ENCODE peak calls at places on chromosomes 1 and 21, in five cellular contexts. F is A549, S is GM12878, X is K562, Z is HepG2. T is an unnamed sample.

GRCh38 chr1:227793079-227793947 is 22.2 kb upstream of the PRSS38 start:
- DNase-seq in F (no peak), S (no peak), X (peak; percentile 6), Z (no peak), T (no peak)

GRCh38 chr1:111062081-111062480 is 77.8 kb downstream of the DRAM2 start:
- DNase-seq in F (no peak), S (no peak), X (no peak), Z (no peak), T (no peak)

GRCh38 chr1:150551049-150551783 is 2.0 kb downstream of the ADAMTSL4 start:
- DNase-seq in F (no peak), S (no peak), X (no peak), Z (no peak), T (no peak)

GRCh38 chr1:193434319-193434718 is 247.9 kb upstream of the B3GALT2 start:
- DNase-seq in F (no peak), S (no peak), X (no peak), Z (no peak), T (no peak)

GRCh38 chr1:13813398-13814012 is 113.5 kb downstream of the PRDM2 start:
- DNase-seq in F (no peak), S (no peak), X (peak; percentile 80), Z (no peak), T (peak; percentile 78)

GRCh38 chr1:67882196-67882958 is 49.1 kb upstream of the GNG12 start:
- DNase-seq in F (no peak), S (no peak), X (no peak), Z (no peak), T (no peak)

GRCh38 chr1:59393211-59394180 is 96.6 kb downstream of the FGGY start:
- DNase-seq in F (no peak), S (no peak), X (peak; percentile 48), Z (peak; percentile 50), T (peak; percentile 44)

GRCh38 chr1:211326140-211326527 is 499 bp upstream of the TRAF5 start:
- DNase-seq in F (no peak), S (no peak), X (no peak), Z (no peak), T (no peak)

GRCh38 chr1:228277491-228278431 is 69.9 kb downstream of the OBSCN start:
- DNase-seq in F (no peak), S (no peak), X (no peak), Z (no peak), T (no peak)

DNA sequence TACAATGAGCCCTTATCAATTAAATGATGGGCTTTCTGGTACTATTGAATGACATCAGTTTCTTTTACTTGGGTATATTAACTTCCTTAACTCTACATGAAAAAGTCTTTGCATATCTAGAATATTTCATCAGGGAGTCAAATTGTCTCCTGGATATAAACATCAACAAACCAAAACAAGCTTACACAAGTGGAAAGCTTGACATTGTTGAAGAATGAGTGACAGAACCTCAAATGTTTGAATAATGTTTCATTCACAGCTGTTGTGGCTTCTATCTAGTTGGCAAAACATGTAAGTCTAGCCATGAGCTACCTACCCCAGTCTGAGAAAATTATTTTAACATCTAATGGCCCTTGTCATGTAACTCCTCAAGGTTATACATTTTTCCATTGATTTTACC is 604.8 kb upstream of the ADAMTS5 start:
- DNase-seq in F (no peak), S (no peak), X (no peak), Z (no peak), T (no peak)
- TF ChIP-seq JUNB in F (no peak), S (no peak), X (no peak), Z (no peak), T (no peak)

DNA sequence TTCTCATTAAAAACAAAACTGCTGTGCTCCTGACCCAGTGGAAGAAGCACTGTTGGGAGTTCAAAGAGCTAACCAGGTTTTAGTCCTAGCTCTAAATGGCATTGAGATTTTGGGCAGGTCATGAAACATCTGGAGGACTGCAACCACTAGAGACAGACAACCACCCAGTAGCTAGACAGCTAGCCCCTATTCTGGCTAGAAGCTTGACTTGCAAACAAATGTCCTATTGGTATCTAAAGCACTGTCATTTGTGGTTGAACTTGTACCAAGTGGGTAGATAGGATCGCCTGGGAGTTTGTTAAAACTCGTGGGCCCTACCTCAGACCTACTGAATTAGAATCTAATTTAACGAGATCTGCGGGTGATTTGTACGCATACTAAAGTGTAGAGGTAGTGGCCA is 6.9 kb downstream of the RPL11 start:
- DNase-seq in F (no peak), S (no peak), X (no peak), Z (no peak), T (peak; percentile 13)
- H3K4me3 ChIP-seq in F (no peak overlapping the region), S (peak overlapping the region; percentile 12), X (no peak overlapping the region), Z (no peak overlapping the region), T (no peak overlapping the region)

DNA sequence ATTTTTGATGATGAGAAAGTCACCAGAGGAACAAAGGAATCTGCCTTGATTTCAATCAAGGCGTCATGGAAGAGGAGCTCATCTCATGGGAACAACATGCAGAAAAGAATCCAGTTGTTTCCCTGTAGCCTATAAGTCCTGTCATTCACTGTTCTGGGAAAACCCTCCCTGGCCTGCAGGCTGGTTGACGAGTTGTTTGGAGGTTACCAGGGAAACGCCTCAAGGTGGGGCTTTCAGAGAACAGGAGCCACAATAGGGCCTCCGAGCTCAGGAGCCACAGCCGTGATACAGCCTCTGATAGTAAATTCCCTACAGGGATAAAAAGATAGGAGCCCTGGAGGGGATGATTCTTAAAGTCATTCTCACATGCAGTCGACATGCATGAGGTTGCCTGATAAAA is 135.2 kb downstream of the PSMG1 start:
- DNase-seq in F (peak; percentile 32), S (no peak), X (no peak), Z (peak; percentile 62), T (peak; percentile 93)
- TF ChIP-seq JUNB in F (no peak), S (no peak), X (no peak), Z (no peak), T (no peak)

GRCh38 chr1:57424231-57425027 is 569 bp upstream of the DAB1 start:
- DNase-seq in F (no peak), S (no peak), X (peak; percentile 9), Z (peak; percentile 9), T (peak; percentile 83)

GRCh38 chr1:57423135-57424131 is at the start of gene DAB1:
- DNase-seq in F (no peak), S (no peak), X (no peak), Z (no peak), T (peak; percentile 75)

GRCh38 chr1:57421366-57421765 is 2.5 kb downstream of the DAB1 start:
- DNase-seq in F (no peak), S (no peak), X (no peak), Z (no peak), T (peak; percentile 43)

GRCh38 chr1:57422271-57423134 is 1.4 kb downstream of the DAB1 start:
- DNase-seq in F (no peak), S (no peak), X (no peak), Z (no peak), T (peak; percentile 81)
- H3K4me3 ChIP-seq in F (no peak overlapping the region), S (no peak overlapping the region), X (no peak overlapping the region), Z (no peak overlapping the region), T (peak overlapping the region; percentile 82)

GRCh38 chr1:3888301-3888700 is 11.8 kb downstream of the C1orf174 start:
- DNase-seq in F (no peak), S (no peak), X (no peak), Z (no peak), T (no peak)
- TF ChIP-seq JUNB in F (no peak), S (no peak), X (no peak), Z (no peak), T (no peak)

DNA sequence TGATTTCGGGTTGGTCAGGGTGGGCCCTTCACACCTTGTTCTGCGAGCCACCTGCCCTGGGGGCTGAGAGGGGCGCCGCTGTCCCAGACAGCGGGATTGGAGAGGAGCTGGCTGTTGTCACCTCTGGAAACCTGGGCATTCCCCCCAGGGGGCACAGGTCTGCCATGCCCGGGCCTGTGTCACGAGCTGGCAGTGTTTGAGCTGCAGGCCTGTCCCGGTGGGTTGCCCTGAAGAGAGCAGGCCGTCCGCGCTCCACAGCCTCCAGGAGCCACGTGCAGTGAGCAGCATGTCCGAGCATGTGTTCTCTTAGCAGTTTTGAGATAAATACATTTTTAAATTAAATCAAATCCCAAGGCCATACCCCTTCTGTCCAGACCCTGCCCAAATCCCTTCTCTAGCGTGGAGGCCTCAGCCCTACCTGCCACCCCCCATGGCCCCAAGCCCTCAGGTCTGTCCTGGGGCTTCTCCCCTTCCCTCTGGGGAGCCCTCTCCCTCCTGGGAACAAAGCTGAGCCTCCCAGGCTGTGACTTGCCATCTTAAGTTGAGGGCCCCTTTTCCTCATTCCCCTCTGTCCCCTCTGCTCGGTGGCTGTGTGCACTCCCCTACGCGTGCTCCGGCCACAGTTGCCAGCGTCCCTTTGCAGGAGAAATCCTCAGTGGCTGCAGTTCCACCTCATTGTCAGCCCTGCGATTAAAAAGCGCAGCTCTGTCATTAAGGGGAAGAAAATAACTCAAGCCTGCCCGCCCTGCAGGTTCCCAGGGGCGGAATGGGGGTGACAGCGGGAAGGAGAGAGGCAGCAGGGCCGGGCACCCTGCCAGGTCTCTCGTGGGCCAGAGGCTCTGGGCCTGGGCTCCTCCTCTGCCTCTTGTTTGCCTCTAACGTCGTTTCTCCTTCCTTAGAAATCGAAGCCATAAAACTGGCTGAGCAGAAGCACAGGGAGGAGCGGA is 26.6 kb downstream of the SLX9 start:
- DNase-seq in F (no peak), S (no peak), X (no peak), Z (no peak), T (no peak)
- H3K4me3 ChIP-seq in F (no peak overlapping the region), S (no peak overlapping the region), X (no peak overlapping the region), Z (no peak overlapping the region), T (no peak overlapping the region)

GRCh38 chr1:15198684-15199083 is 45.1 kb downstream of the TMEM51 start:
- DNase-seq in F (no peak), S (no peak), X (no peak), Z (no peak), T (no peak)

GRCh38 chr1:15205586-15206346 is 41.3 kb upstream of the FHAD1 start:
- DNase-seq in F (no peak), S (no peak), X (no peak), Z (no peak), T (no peak)

GRCh38 chr1:15204931-15205330 is 42.1 kb upstream of the FHAD1 start:
- DNase-seq in F (no peak), S (no peak), X (no peak), Z (no peak), T (no peak)

GRCh38 chr1:15201221-15201620 is 45.8 kb upstream of the FHAD1 start:
- DNase-seq in F (no peak), S (no peak), X (no peak), Z (no peak), T (no peak)

DNA sequence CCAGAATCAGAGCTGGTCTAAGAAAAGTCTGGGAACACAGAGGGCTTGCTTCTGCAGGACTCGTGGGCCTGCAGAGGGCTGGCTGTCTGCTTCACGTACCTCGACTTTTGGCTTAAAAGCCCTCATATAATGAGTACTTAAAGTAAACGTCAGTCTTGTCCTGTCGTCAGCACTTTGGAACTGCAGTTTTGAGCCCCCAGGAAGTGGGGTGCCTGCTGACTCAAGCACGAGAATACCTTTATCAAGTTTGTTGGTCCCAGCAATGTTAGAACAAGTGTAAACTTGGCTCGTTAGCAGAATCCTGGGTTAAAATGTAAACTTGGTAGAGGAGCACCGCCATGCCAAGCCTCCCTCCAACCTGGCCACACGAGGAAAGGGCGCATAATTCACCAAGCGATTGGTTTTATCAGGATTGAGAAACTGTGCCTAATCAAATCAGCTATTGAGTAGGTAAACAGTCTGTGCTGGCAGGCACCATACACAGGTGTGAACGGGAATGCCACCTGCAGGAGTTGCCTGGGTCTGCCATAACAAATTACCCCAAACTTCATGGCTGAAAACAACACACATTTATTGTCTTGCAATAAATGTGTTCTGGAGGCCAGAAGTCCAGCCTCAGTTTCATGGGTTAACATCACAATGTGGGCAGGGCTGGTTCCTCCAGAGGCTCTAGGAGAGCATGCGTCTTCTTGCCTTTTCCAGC is 45.0 kb upstream of the FHAD1 start:
- DNase-seq in F (peak; percentile 53), S (no peak), X (no peak), Z (no peak), T (no peak)
- TF ChIP-seq JUNB in F (no peak), S (no peak), X (no peak), Z (no peak), T (no peak)

GRCh38 chr1:143698016-143698415 is 273.8 kb downstream of the FAM72C start:
- DNase-seq in F (peak; percentile 46), S (no peak), X (peak; percentile 61), Z (peak; percentile 15), T (peak; percentile 71)
- H3K4me3 ChIP-seq in F (no peak overlapping the region), S (no peak overlapping the region), X (no peak overlapping the region), Z (no peak overlapping the region), T (peak overlapping the region; percentile 47)

T was measured in GM23338.